ENCODE peak calls at places on chromosomes 3 and 15, in five cellular contexts. M is sigmoid colon, N is Calu3, Q is heart right ventricle, Y is HFFc6. O is an unnamed sample.

GRCh38 chr15:94021621-94022320 is 209.6 kb upstream of the MCTP2 start:
- DNase-seq in M (peak; percentile 81), N (no peak), Q (no peak), Y (no peak), O (no peak)

GRCh38 chr15:85646538-85647091 is 148.1 kb downstream of the KLHL25 start:
- DNase-seq in M (no peak), N (no peak), Q (no peak), Y (peak; percentile 78), O (no peak)

GRCh38 chr15:67066041-67067021 is 929 bp downstream of the SMAD3 start:
- DNase-seq in M (peak; percentile 72), N (peak; percentile 28), Q (no peak), Y (no peak), O (no peak)

GRCh38 chr3:59812778-59813558 is 763.1 kb upstream of the CFAP20DC start:
- DNase-seq in M (no peak), N (no peak), Q (no peak), Y (no peak), O (no peak)

GRCh38 chr3:143302638-143303171 is 183.1 kb downstream of the CHST2 start:
- DNase-seq in M (no peak), N (peak; percentile 51), Q (peak; percentile 74), Y (peak; percentile 89), O (peak; percentile 56)

GRCh38 chr3:38131621-38132369 is 5.1 kb downstream of the ACAA1 start:
- DNase-seq in M (no peak), N (no peak), Q (no peak), Y (peak; percentile 13), O (no peak)

GRCh38 chr3:2454865-2455264 is 356.2 kb downstream of the CNTN4 start:
- DNase-seq in M (no peak), N (no peak), Q (no peak), Y (no peak), O (no peak)

GRCh38 chr3:7576506-7576905 is 715.6 kb downstream of the GRM7 start:
- DNase-seq in M (no peak), N (no peak), Q (no peak), Y (no peak), O (no peak)

GRCh38 chr3:38004415-38005075 is 14.0 kb downstream of the VILL start:
- DNase-seq in M (peak; percentile 82), N (peak; percentile 84), Q (peak; percentile 75), Y (peak; percentile 73), O (peak; percentile 41)

GRCh38 chr3:182792901-182793662 is at the start of gene ATP11B:
- DNase-seq in M (peak; percentile 80), N (peak; percentile 90), Q (peak; percentile 66), Y (peak; percentile 12), O (peak; percentile 86)

GRCh38 chr3:194833511-194833910 is 147.8 kb downstream of the FAM43A start:
- DNase-seq in M (no peak), N (no peak), Q (no peak), Y (no peak), O (no peak)

GRCh38 chr3:117052356-117052755 is 342.8 kb downstream of the TUSC7 start:
- DNase-seq in M (no peak), N (no peak), Q (no peak), Y (no peak), O (no peak)

GRCh38 chr3:177357352-177358084 is 160.2 kb upstream of the TBL1XR1 start:
- DNase-seq in M (no peak), N (peak; percentile 79), Q (peak; percentile 54), Y (peak; percentile 77), O (peak; percentile 94)

GRCh38 chr3:150015906-150016305 is 45.2 kb upstream of the PFN2 start:
- DNase-seq in M (no peak), N (no peak), Q (no peak), Y (no peak), O (no peak)

GRCh38 chr15:29093065-29093435 is 176.6 kb downstream of the NSMCE3 start:
- DNase-seq in M (peak; percentile 53), N (no peak), Q (no peak), Y (no peak), O (no peak)

GRCh38 chr15:90620379-90621134 is 90.8 kb downstream of the CRTC3 start:
- DNase-seq in M (no peak), N (no peak), Q (no peak), Y (no peak), O (no peak)

GRCh38 chr3:186965141-186965879 is 35.0 kb downstream of the ST6GAL1 start:
- DNase-seq in M (no peak), N (no peak), Q (no peak), Y (no peak), O (no peak)

GRCh38 chr15:66115568-66116206 is 137.9 kb downstream of the MEGF11 start:
- DNase-seq in M (no peak), N (no peak), Q (no peak), Y (no peak), O (no peak)

GRCh38 chr3:52223449-52224408 is 1.7 kb downstream of the TLR9 start:
- DNase-seq in M (no peak), N (no peak), Q (peak; percentile 3), Y (no peak), O (no peak)

GRCh38 chr3:13380991-13381390 is 39.1 kb downstream of the NUP210 start:
- DNase-seq in M (no peak), N (no peak), Q (no peak), Y (no peak), O (no peak)

GRCh38 chr15:77742127-77742526 is 109.4 kb upstream of the LINGO1 start:
- DNase-seq in M (no peak), N (no peak), Q (no peak), Y (no peak), O (no peak)

GRCh38 chr3:178381555-178381954 is 154.7 kb upstream of the KCNMB2 start:
- DNase-seq in M (no peak), N (no peak), Q (no peak), Y (peak; percentile 29), O (no peak)

GRCh38 chr3:42502429-42503250 is at the start of gene VIPR1:
- DNase-seq in M (peak; percentile 71), N (peak; percentile 97), Q (peak; percentile 51), Y (no peak), O (peak; percentile 92)

GRCh38 chr3:101995371-101996046 is 146.2 kb downstream of the NFKBIZ start:
- DNase-seq in M (no peak), N (no peak), Q (no peak), Y (peak; percentile 63), O (no peak)
- TF ChIP-seq CTCF in M (no peak), N (no peak), Q (no peak), Y (no peak), O (no peak)

GRCh38 chr3:152938974-152939636 is 104.2 kb downstream of the P2RY1 start:
- DNase-seq in M (no peak), N (no peak), Q (no peak), Y (no peak), O (no peak)

GRCh38 chr3:152941825-152942224 is 106.9 kb downstream of the P2RY1 start:
- DNase-seq in M (no peak), N (no peak), Q (no peak), Y (no peak), O (no peak)

GRCh38 chr3:152942366-152942765 is 107.4 kb downstream of the P2RY1 start:
- DNase-seq in M (no peak), N (no peak), Q (no peak), Y (no peak), O (peak; percentile 31)

GRCh38 chr3:152937234-152937633 is 102.3 kb downstream of the P2RY1 start:
- DNase-seq in M (no peak), N (no peak), Q (no peak), Y (no peak), O (no peak)
- TF ChIP-seq CTCF in M (no peak), N (no peak), Q (peak; percentile 26), Y (no peak), O (no peak)

GRCh38 chr3:62554264-62554799 is 181.0 kb upstream of the FEZF2 start:
- DNase-seq in M (no peak), N (peak; percentile 17), Q (no peak), Y (no peak), O (no peak)
- TF ChIP-seq CTCF in M (no peak), N (no peak), Q (no peak), Y (peak; percentile 66), O (no peak)

GRCh38 chr15:99387769-99388168 is 136.5 kb downstream of the LRRC28 start:
- DNase-seq in M (no peak), N (no peak), Q (no peak), Y (no peak), O (no peak)

GRCh38 chr15:99393641-99394040 is 142.4 kb downstream of the LRRC28 start:
- DNase-seq in M (no peak), N (no peak), Q (no peak), Y (no peak), O (no peak)

GRCh38 chr15:99386429-99386828 is 135.1 kb downstream of the LRRC28 start:
- DNase-seq in M (no peak), N (no peak), Q (no peak), Y (no peak), O (no peak)

GRCh38 chr15:99385865-99386264 is 134.6 kb downstream of the LRRC28 start:
- DNase-seq in M (no peak), N (no peak), Q (peak; percentile 81), Y (no peak), O (no peak)

GRCh38 chr15:99390667-99391066 is 139.4 kb downstream of the LRRC28 start:
- DNase-seq in M (no peak), N (no peak), Q (no peak), Y (no peak), O (no peak)
- TF ChIP-seq CTCF in M (no peak), N (no peak), Q (no peak), Y (peak; percentile 25), O (no peak)

DNA sequence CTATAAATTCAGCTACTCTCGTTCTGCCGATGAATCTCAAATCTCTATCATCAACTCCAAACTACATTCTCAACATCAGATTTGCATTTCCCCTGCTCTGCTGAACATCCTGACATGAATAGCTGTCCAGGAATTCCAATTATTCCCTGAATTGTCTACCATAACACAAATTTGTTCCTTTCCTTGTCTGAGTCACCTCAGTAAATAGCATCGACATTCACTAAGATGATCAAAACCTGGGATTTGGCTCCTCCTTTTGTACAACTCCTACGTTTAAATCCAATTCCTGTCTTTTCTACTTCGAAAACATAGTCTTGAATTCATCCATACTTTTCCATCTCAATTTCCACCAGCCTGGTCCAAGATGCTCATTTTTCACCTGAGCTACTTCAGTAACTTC is 107.0 kb downstream of the GREM1 start:
- DNase-seq in M (no peak), N (no peak), Q (no peak), Y (peak; percentile 92), O (peak; percentile 84)
- TF ChIP-seq CTCF in M (no peak), N (no peak), Q (no peak), Y (peak; percentile 14), O (no peak)

GRCh38 chr15:69751147-69751546 is 298.5 kb downstream of the RPLP1 start:
- DNase-seq in M (no peak), N (no peak), Q (no peak), Y (no peak), O (no peak)

GRCh38 chr15:69750253-69750652 is 297.6 kb downstream of the RPLP1 start:
- DNase-seq in M (no peak), N (no peak), Q (no peak), Y (no peak), O (no peak)

GRCh38 chr15:69749274-69749673 is 296.7 kb downstream of the RPLP1 start:
- DNase-seq in M (no peak), N (no peak), Q (no peak), Y (no peak), O (no peak)

GRCh38 chr15:69748700-69749099 is 296.1 kb downstream of the RPLP1 start:
- DNase-seq in M (no peak), N (no peak), Q (no peak), Y (no peak), O (no peak)

GRCh38 chr15:69749797-69750196 is 297.2 kb downstream of the RPLP1 start:
- DNase-seq in M (no peak), N (no peak), Q (no peak), Y (no peak), O (peak; percentile 34)
- TF ChIP-seq CTCF in M (no peak), N (no peak), Q (no peak), Y (peak; percentile 60), O (no peak)

O was measured in RWPE1.